ENCODE peak calls at places on chromosomes 6 and 20, in ten cellular contexts. Z, V, R, B, P, X, F, O, A and L are unnamed samples. For H3K4me1, the result is how much of the 10 kb centered on the place peaks cover.

GRCh38 chr6:36216559-36216958 is 20.0 kb downstream of the BRPF3 start:
- DNase-seq in Z (no peak), V (no peak), R (no peak), B (peak), P (peak), X (no peak), F (no peak), O (no peak), A (no peak), L (no peak)

GRCh38 chr6:157513004-157513603 is 132.1 kb downstream of the ZDHHC14 start:
- DNase-seq in Z (no peak), V (no peak), R (no peak), B (no peak), P (peak), X (no peak), F (no peak), O (no peak), A (no peak), L (no peak)

GRCh38 chr6:53793318-53793975 is 1.4 kb upstream of the LRRC1 start:
- DNase-seq in Z (peak), V (peak), R (no peak), B (peak), P (peak), X (peak), F (no peak), O (no peak), A (peak), L (peak)

GRCh38 chr6:87673237-87673636 is 28.8 kb downstream of the AKIRIN2 start:
- DNase-seq in Z (no peak), V (no peak), R (no peak), B (no peak), P (no peak), X (no peak), F (no peak), O (no peak), A (no peak), L (no peak)

GRCh38 chr6:53347921-53348435 is 772 bp downstream of the ELOVL5 start:
- DNase-seq in Z (peak), V (peak), R (peak), B (peak), P (peak), X (peak), F (peak), O (peak), A (peak), L (peak)

GRCh38 chr6:22513667-22514066 is 55.7 kb upstream of the HDGFL1 start:
- DNase-seq in Z (no peak), V (no peak), R (no peak), B (no peak), P (no peak), X (no peak), F (no peak), O (no peak), A (no peak), L (no peak)

GRCh38 chr6:154123567-154123966 is 84.5 kb downstream of the OPRM1 start:
- DNase-seq in Z (no peak), V (no peak), R (no peak), B (no peak), P (no peak), X (no peak), F (no peak), O (no peak), A (no peak), L (no peak)

GRCh38 chr6:153162172-153162571 is 31.1 kb upstream of the RGS17 start:
- DNase-seq in Z (no peak), V (no peak), R (no peak), B (no peak), P (peak), X (no peak), F (no peak), O (no peak), A (no peak), L (no peak)

GRCh38 chr20:50208085-50208491 is 17.5 kb downstream of the CEBPB start:
- DNase-seq in Z (no peak), V (no peak), R (no peak), B (no peak), P (no peak), X (no peak), F (no peak), O (no peak), A (no peak), L (no peak)

GRCh38 chr6:33419580-33420492 is at the start of gene SYNGAP1:
- DNase-seq in Z (no peak), V (no peak), R (no peak), B (no peak), P (peak), X (peak), F (no peak), O (peak), A (peak), L (no peak)
- H3K4me1 ChIP-seq in Z (under half), V (under half), R (under half), B (under half), P (under half), X (under half), F (half or more), O (half or more), A (under half), L (under half)

GRCh38 chr20:47328841-47329448 is 27.6 kb downstream of the ZMYND8 start:
- DNase-seq in Z (peak), V (peak), R (no peak), B (no peak), P (no peak), X (no peak), F (no peak), O (no peak), A (no peak), L (no peak)
- H3K4me1 ChIP-seq in Z (under half), V (under half), R (under half), B (under half), P (under half), X (under half), F (half or more), O (half or more), A (half or more), L (under half)

DNA sequence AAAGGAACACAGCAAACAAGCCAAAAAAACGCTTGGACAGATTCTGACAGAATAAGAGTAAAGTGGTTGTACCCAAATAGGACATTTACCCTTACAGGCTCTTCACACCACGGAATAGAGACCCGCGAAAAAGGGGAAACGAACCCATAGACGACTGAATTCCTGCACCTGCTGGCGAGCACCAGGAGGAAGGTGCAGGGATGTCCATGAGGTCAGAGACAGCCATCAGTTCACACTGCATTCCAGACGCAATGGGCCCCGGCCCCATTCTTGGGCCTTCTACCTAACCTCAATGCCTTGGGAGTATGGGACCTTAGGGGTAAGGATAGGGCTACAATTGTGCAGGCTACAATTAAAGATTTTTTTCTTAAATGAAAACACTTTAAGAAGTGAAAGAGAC is 5.2 kb upstream of the DIDO1 start:
- DNase-seq in Z (no peak), V (peak), R (no peak), B (no peak), P (no peak), X (no peak), F (no peak), O (no peak), A (peak), L (no peak)
- H3K4me1 ChIP-seq in Z (under half), V (under half), R (under half), B (under half), P (under half), X (under half), F (half or more), O (half or more), A (half or more), L (half or more)

GRCh38 chr6:42374027-42374669 is 77.6 kb downstream of the TRERF1 start:
- DNase-seq in Z (no peak), V (no peak), R (no peak), B (no peak), P (no peak), X (no peak), F (no peak), O (no peak), A (no peak), L (no peak)
- H3K4me1 ChIP-seq in Z (under half), V (under half), R (under half), B (under half), P (under half), X (under half), F (under half), O (under half), A (under half), L (half or more)

GRCh38 chr6:15427360-15428070 is 181.6 kb downstream of the JARID2 start:
- DNase-seq in Z (no peak), V (no peak), R (no peak), B (peak), P (peak), X (peak), F (no peak), O (no peak), A (peak), L (no peak)

GRCh38 chr6:15429146-15430110 is 183.6 kb downstream of the JARID2 start:
- DNase-seq in Z (no peak), V (no peak), R (no peak), B (peak), P (peak), X (peak), F (no peak), O (no peak), A (no peak), L (no peak)

GRCh38 chr6:15425947-15426346 is 180.1 kb downstream of the JARID2 start:
- DNase-seq in Z (no peak), V (no peak), R (no peak), B (no peak), P (no peak), X (no peak), F (no peak), O (no peak), A (no peak), L (no peak)

GRCh38 chr6:15426395-15426794 is 180.5 kb downstream of the JARID2 start:
- DNase-seq in Z (no peak), V (no peak), R (no peak), B (no peak), P (no peak), X (no peak), F (no peak), O (no peak), A (no peak), L (no peak)

GRCh38 chr6:15426926-15427325 is 181.1 kb downstream of the JARID2 start:
- DNase-seq in Z (no peak), V (no peak), R (no peak), B (no peak), P (no peak), X (no peak), F (no peak), O (no peak), A (no peak), L (no peak)
- H3K4me1 ChIP-seq in Z (under half), V (half or more), R (under half), B (under half), P (under half), X (under half), F (under half), O (half or more), A (half or more), L (under half)

DNA sequence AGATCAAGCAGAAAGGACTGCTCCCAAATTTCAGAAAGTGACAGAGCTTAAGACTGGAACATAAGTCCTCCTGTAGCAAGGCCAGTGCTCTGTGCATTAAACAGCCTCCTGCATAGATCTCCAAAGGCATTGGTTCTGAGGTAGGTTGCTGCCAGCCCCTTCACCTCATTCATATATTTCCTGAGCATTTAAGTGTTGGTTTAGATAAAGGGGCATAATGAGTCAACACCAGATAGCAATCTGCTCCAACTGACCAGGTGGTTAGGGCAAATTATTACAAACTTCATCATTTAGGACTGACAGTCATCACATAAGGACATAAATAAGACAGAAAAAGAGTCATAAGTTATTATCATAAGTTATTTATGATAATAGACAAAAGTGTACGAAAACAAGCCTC is 10.7 kb downstream of the PTPRK start:
- DNase-seq in Z (no peak), V (no peak), R (no peak), B (no peak), P (no peak), X (no peak), F (no peak), O (no peak), A (no peak), L (no peak)
- H3K4me1 ChIP-seq in Z (under half), V (under half), R (under half), B (under half), P (under half), X (under half), F (under half), O (half or more), A (under half), L (under half)